ENCODE peak calls at places on chromosome 1, in eight cellular contexts. One of them, this sample, is unnamed.
A peak's percentile ranks its signal among the peaks of the same experiment; 100 is the strongest.

GRCh38 chr1:114531094-114531493 is 20.1 kb upstream of the TRIM33 start:
- DNase-seq in LHCN-M2: no peak
- DNase-seq in activated CD8-positive, alpha-beta T cell treated with anti-CD3 and anti-CD28 coated beads for 36 hours: peak; percentile 32
- DNase-seq in H54: no peak
- DNase-seq in adrenal gland: no peak
- DNase-seq in kidney tubule cell: no peak
- DNase-seq in cardiac fibroblast: no peak
- DNase-seq in sciatic nerve: no peak
- DNase-seq in this sample: no peak

GRCh38 chr1:32334864-32335618 is 992 bp downstream of the MARCKSL1 start:
- DNase-seq in activated CD8-positive, alpha-beta T cell treated with anti-CD3 and anti-CD28 coated beads for 36 hours: peak; percentile 65
- DNase-seq in cardiac fibroblast: peak; percentile 53
- DNase-seq in sciatic nerve: peak; percentile 76
- DNase-seq in H54: no peak
- DNase-seq in LHCN-M2: peak; percentile 53
- DNase-seq in kidney tubule cell: peak; percentile 50
- DNase-seq in adrenal gland: peak; percentile 62
- DNase-seq in this sample: peak; percentile 49

GRCh38 chr1:115301438-115302020 is 36.5 kb downstream of the NGF start:
- DNase-seq in LHCN-M2: no peak
- DNase-seq in adrenal gland: no peak
- DNase-seq in cardiac fibroblast: no peak
- DNase-seq in kidney tubule cell: no peak
- DNase-seq in sciatic nerve: no peak
- DNase-seq in H54: no peak
- DNase-seq in activated CD8-positive, alpha-beta T cell treated with anti-CD3 and anti-CD28 coated beads for 36 hours: no peak
- DNase-seq in this sample: no peak

GRCh38 chr1:152479792-152480595 is 30.6 kb upstream of the LCE5A start:
- DNase-seq in sciatic nerve: peak; percentile 65
- DNase-seq in activated CD8-positive, alpha-beta T cell treated with anti-CD3 and anti-CD28 coated beads for 36 hours: peak; percentile 81
- DNase-seq in cardiac fibroblast: peak; percentile 21
- DNase-seq in kidney tubule cell: peak; percentile 57
- DNase-seq in H54: peak; percentile 57
- DNase-seq in LHCN-M2: peak; percentile 28
- DNase-seq in adrenal gland: peak; percentile 54
- DNase-seq in this sample: peak; percentile 74

GRCh38 chr1:113519561-113519960 is 129.2 kb downstream of the MAGI3 start:
- DNase-seq in kidney tubule cell: peak; percentile 72
- DNase-seq in cardiac fibroblast: peak; percentile 25
- DNase-seq in H54: no peak
- DNase-seq in LHCN-M2: peak; percentile 77
- DNase-seq in adrenal gland: no peak
- DNase-seq in sciatic nerve: no peak
- DNase-seq in activated CD8-positive, alpha-beta T cell treated with anti-CD3 and anti-CD28 coated beads for 36 hours: no peak
- DNase-seq in this sample: peak; percentile 83

GRCh38 chr1:84847253-84848247 is 45.5 kb downstream of the LPAR3 start:
- DNase-seq in LHCN-M2: peak; percentile 96
- DNase-seq in cardiac fibroblast: peak; percentile 99
- DNase-seq in activated CD8-positive, alpha-beta T cell treated with anti-CD3 and anti-CD28 coated beads for 36 hours: peak; percentile 32
- DNase-seq in sciatic nerve: peak; percentile 72
- DNase-seq in kidney tubule cell: peak; percentile 96
- DNase-seq in H54: peak; percentile 64
- DNase-seq in adrenal gland: peak; percentile 42
- DNase-seq in this sample: peak; percentile 100

GRCh38 chr1:235910357-235911299 is 43.9 kb upstream of the LYST start:
- DNase-seq in kidney tubule cell: peak; percentile 99
- DNase-seq in cardiac fibroblast: peak; percentile 79
- DNase-seq in adrenal gland: peak; percentile 68
- DNase-seq in H54: peak; percentile 51
- DNase-seq in sciatic nerve: no peak
- DNase-seq in LHCN-M2: peak; percentile 98
- DNase-seq in activated CD8-positive, alpha-beta T cell treated with anti-CD3 and anti-CD28 coated beads for 36 hours: peak; percentile 68
- DNase-seq in this sample: peak; percentile 99

GRCh38 chr1:9362488-9362887 is 69.8 kb downstream of the SPSB1 start:
- DNase-seq in LHCN-M2: no peak
- DNase-seq in kidney tubule cell: no peak
- DNase-seq in adrenal gland: no peak
- DNase-seq in H54: no peak
- DNase-seq in activated CD8-positive, alpha-beta T cell treated with anti-CD3 and anti-CD28 coated beads for 36 hours: no peak
- DNase-seq in sciatic nerve: no peak
- DNase-seq in cardiac fibroblast: no peak
- DNase-seq in this sample: no peak

GRCh38 chr1:118960567-118961136 is 27.5 kb downstream of the TBX15 start:
- DNase-seq in kidney tubule cell: peak; percentile 92
- DNase-seq in adrenal gland: no peak
- DNase-seq in H54: peak; percentile 26
- DNase-seq in sciatic nerve: no peak
- DNase-seq in LHCN-M2: peak; percentile 88
- DNase-seq in cardiac fibroblast: peak; percentile 51
- DNase-seq in activated CD8-positive, alpha-beta T cell treated with anti-CD3 and anti-CD28 coated beads for 36 hours: no peak
- DNase-seq in this sample: peak; percentile 90